ENCODE peak calls at places on chromosomes 13 and 19, in four cellular contexts. One of them, this sample, is unnamed.

GRCh38 chr19:6216236-6216995 is 63.4 kb downstream of the MLLT1 start:
- DNase-seq in HepG2: no peak
- DNase-seq in HCT116: no peak
- DNase-seq in Panc1: no peak
- DNase-seq in this sample: no peak

GRCh38 chr19:1592023-1592754 is 476 bp downstream of the MBD3 start:
- DNase-seq in Panc1: no peak
- DNase-seq in HCT116: peak; percentile 72
- DNase-seq in HepG2: peak; percentile 78
- DNase-seq in this sample: peak; percentile 94

GRCh38 chr13:33355470-33355869 is 69.9 kb upstream of the STARD13 start:
- DNase-seq in HCT116: no peak
- DNase-seq in HepG2: no peak
- DNase-seq in Panc1: no peak
- DNase-seq in this sample: no peak

GRCh38 chr19:53671621-53672111 is 39.9 kb downstream of the DPRX start:
- DNase-seq in HepG2: peak; percentile 28
- DNase-seq in Panc1: no peak
- DNase-seq in HCT116: no peak
- DNase-seq in this sample: no peak

GRCh38 chr19:41362143-41362847 is 1.7 kb downstream of the B9D2 start:
- DNase-seq in Panc1: no peak
- DNase-seq in HepG2: no peak
- DNase-seq in HCT116: no peak
- DNase-seq in this sample: no peak

GRCh38 chr13:24692541-24692940 is 12.3 kb downstream of the ATP12A start:
- DNase-seq in HepG2: no peak
- DNase-seq in Panc1: no peak
- DNase-seq in HCT116: no peak
- DNase-seq in this sample: no peak

GRCh38 chr19:1223018-1223855 is 14.6 kb downstream of the CBARP start:
- DNase-seq in HepG2: no peak
- DNase-seq in HCT116: no peak
- DNase-seq in Panc1: no peak
- DNase-seq in this sample: no peak

GRCh38 chr13:74870865-74871264 is 611.1 kb downstream of the TBC1D4 start:
- DNase-seq in HepG2: no peak
- DNase-seq in HCT116: no peak
- DNase-seq in Panc1: no peak
- DNase-seq in this sample: no peak

GRCh38 chr19:13729859-13730258 is 34.5 kb upstream of the MRI1 start:
- DNase-seq in HepG2: no peak
- DNase-seq in HCT116: no peak
- DNase-seq in Panc1: no peak
- DNase-seq in this sample: no peak
- TF ChIP-seq TCF7L2 in HepG2: no peak
- TF ChIP-seq TCF7L2 in HCT116: no peak
- TF ChIP-seq TCF7L2 in Panc1: no peak
- TF ChIP-seq TCF7L2 in this sample: no peak

GRCh38 chr19:11382898-11383705 is 1.0 kb downstream of the EPOR start:
- DNase-seq in Panc1: no peak
- DNase-seq in HepG2: peak; percentile 70
- DNase-seq in HCT116: peak; percentile 60
- DNase-seq in this sample: peak; percentile 89
- TF ChIP-seq TCF7L2 in Panc1: no peak
- TF ChIP-seq TCF7L2 in HepG2: no peak
- TF ChIP-seq TCF7L2 in HCT116: no peak
- TF ChIP-seq TCF7L2 in this sample: no peak

DNA sequence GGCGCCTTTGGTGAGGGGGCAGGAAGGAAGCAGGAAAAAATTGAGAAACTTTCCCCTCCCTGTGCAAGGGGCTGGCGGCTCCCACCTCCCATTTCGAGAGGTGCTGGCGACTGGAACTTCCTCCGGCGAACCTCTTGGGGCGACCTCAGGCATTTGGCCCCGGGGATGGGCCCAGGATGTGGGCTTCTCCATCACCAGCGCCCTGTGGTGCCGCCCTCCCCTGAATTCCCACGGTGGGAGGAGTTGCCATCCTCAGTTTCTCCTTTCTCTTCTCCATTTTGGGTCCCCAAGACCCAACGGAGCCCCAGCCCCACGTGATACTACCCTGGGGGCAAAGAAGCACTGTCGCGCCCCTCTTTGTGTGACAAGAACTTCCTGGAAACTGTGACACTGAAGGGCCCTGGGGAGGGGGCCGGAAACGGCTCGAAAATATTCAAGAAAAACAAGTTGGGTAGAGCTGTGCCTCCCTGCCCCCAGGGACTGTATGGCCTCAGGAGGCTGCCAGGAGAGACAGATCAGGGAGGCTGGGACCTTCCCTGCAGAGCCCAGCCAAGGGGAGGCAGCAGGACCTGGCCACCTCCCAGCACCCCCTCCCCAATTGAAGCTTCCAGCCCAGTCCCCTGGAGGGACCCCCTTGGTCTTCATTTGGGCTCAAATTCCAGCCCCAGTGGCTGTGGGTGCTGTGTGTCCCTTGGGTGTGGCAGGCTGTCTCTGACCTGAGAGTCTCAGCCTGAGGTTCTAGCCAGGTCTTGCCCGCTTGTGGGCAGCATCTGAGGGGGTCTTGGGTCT is 16.2 kb upstream of the AP1M2 start:
- DNase-seq in HepG2: no peak
- DNase-seq in Panc1: no peak
- DNase-seq in HCT116: no peak
- DNase-seq in this sample: peak; percentile 44
- TF ChIP-seq TCF7L2 in HepG2: no peak
- TF ChIP-seq TCF7L2 in Panc1: no peak
- TF ChIP-seq TCF7L2 in HCT116: no peak
- TF ChIP-seq TCF7L2 in this sample: no peak

GRCh38 chr19:22627526-22627925 is 6.6 kb upstream of the ZNF492 start:
- DNase-seq in Panc1: no peak
- DNase-seq in HepG2: no peak
- DNase-seq in HCT116: no peak
- DNase-seq in this sample: no peak
- TF ChIP-seq TCF7L2 in Panc1: no peak
- TF ChIP-seq TCF7L2 in HepG2: no peak
- TF ChIP-seq TCF7L2 in HCT116: no peak
- TF ChIP-seq TCF7L2 in this sample: no peak

DNA sequence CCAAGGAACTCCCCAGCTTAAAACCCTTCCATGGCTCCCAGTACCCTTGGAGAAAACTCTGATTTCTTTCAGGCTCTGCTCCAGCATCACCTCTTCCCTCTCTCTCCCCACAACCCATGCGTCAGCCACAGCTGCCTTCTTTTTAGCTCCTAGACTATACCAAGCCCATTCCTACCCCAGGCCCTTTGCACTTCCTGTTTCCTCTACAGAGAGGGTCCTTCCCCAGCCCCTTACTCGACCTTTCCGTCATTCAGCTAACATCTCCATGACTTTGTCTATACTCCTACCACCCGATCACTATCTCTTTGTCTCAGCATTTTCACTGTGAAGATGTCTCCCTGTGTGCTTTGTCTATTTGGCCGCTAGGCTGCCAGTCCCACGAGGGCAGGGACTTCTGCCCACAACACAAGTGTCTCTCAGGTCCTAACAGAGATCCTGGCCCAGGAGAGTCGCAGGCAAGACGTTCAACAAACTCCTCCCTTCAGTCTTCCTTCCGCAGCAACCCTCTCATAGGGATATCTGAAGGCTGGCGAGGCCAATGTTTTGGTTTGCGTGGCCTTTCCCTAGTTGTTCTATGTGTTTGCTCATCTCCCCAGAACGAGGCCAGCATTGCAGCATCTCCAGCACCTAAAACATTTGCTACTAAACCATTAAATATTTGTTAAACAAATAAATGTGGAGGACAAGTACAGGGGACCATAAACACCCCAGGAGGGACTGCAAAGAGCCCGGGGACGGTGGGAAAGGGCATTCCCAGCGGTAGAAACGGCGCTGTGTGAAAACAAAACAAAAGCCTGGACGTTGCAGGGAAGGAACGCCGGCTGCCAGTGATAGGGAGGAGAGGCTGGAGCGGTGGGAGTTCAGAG is 816 bp downstream of the CCNP start:
- DNase-seq in HCT116: no peak
- DNase-seq in Panc1: no peak
- DNase-seq in HepG2: peak; percentile 25
- DNase-seq in this sample: no peak
- TF ChIP-seq TCF7L2 in HCT116: no peak
- TF ChIP-seq TCF7L2 in Panc1: no peak
- TF ChIP-seq TCF7L2 in HepG2: no peak
- TF ChIP-seq TCF7L2 in this sample: no peak

GRCh38 chr13:44549461-44549860 is 26.7 kb downstream of the TSC22D1 start:
- DNase-seq in HCT116: no peak
- DNase-seq in HepG2: no peak
- DNase-seq in Panc1: no peak
- DNase-seq in this sample: no peak

GRCh38 chr13:44557986-44558385 is 18.1 kb downstream of the TSC22D1 start:
- DNase-seq in HCT116: no peak
- DNase-seq in HepG2: no peak
- DNase-seq in Panc1: no peak
- DNase-seq in this sample: no peak

DNA sequence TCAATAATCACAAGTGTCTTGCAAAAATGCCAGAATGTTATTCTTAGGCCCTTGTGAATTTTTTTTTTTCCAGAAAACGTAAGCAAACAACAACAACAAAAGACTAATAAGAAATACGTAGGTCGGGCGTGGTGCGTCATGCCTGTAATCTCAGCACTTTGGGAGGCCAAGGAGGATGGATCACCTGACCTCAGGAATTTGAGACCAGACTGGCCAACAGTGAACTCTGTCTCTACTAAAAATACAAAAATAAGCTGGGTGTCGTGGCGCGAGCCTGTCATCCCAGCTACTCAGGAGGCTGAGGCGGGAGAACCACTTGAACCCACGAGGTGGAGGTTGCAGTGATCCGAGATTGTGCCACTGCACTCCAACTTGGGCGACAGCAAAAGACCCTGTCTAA is 20.9 kb downstream of the TSC22D1 start:
- DNase-seq in Panc1: no peak
- DNase-seq in HepG2: no peak
- DNase-seq in HCT116: no peak
- DNase-seq in this sample: no peak
- TF ChIP-seq TCF7L2 in Panc1: no peak
- TF ChIP-seq TCF7L2 in HepG2: no peak
- TF ChIP-seq TCF7L2 in HCT116: no peak
- TF ChIP-seq TCF7L2 in this sample: no peak

GRCh38 chr19:30691767-30692516 is 319.8 kb downstream of the ZNF536 start:
- DNase-seq in HCT116: no peak
- DNase-seq in HepG2: no peak
- DNase-seq in Panc1: no peak
- DNase-seq in this sample: no peak
- TF ChIP-seq TCF7L2 in HCT116: no peak
- TF ChIP-seq TCF7L2 in HepG2: no peak
- TF ChIP-seq TCF7L2 in Panc1: no peak
- TF ChIP-seq TCF7L2 in this sample: no peak